ENCODE peak calls at places on chromosomes 1 and 21, in ten cellular contexts. D is DND-41, A is coronary artery, L is fibroblast of mammary gland, J is stomach, G is astrocyte of the cerebellum, C is adrenal gland, K is heart left ventricle, S is OCI-LY7, Z is lower lobe of right lung. X is an unnamed sample.

GRCh38 chr1:223714849-223715709 is 2.7 kb downstream of the CAPN2 start:
- DNase-seq in D (no peak), A (no peak), L (peak), J (no peak), G (no peak), C (peak), K (no peak), S (no peak), Z (peak), X (no peak)

GRCh38 chr1:64293820-64294219 is 90.4 kb downstream of the UBE2U start:
- DNase-seq in D (no peak), A (no peak), L (no peak), J (no peak), G (no peak), C (no peak), K (no peak), S (no peak), Z (no peak), X (no peak)

GRCh38 chr21:31038376-31038775 is at the start of gene KRTAP19-8:
- DNase-seq in D (no peak), A (no peak), L (no peak), J (no peak), G (no peak), C (no peak), K (no peak), S (no peak), Z (no peak), X (no peak)

GRCh38 chr1:89987170-89987819 is 7.6 kb upstream of the ZNF326 start:
- DNase-seq in D (peak), A (no peak), L (peak), J (peak), G (peak), C (peak), K (no peak), S (peak), Z (no peak), X (no peak)

GRCh38 chr1:64107041-64107440 is 96.4 kb upstream of the UBE2U start:
- DNase-seq in D (no peak), A (no peak), L (no peak), J (no peak), G (no peak), C (no peak), K (no peak), S (no peak), Z (no peak), X (no peak)

GRCh38 chr21:42207426-42207825 is 11.5 kb upstream of the ABCG1 start:
- DNase-seq in D (no peak), A (peak), L (no peak), J (peak), G (no peak), C (peak), K (no peak), S (no peak), Z (no peak), X (no peak)

GRCh38 chr1:84145051-84145450 is 980 bp downstream of the PRKACB start:
- DNase-seq in D (peak), A (no peak), L (no peak), J (no peak), G (no peak), C (no peak), K (no peak), S (peak), Z (no peak), X (no peak)

GRCh38 chr1:3505161-3505560 is 50.7 kb downstream of the ARHGEF16 start:
- DNase-seq in D (no peak), A (no peak), L (no peak), J (no peak), G (no peak), C (no peak), K (no peak), S (no peak), Z (no peak), X (no peak)

GRCh38 chr1:42873670-42874069 is 27.3 kb downstream of the ZNF691 start:
- DNase-seq in D (no peak), A (no peak), L (no peak), J (no peak), G (no peak), C (no peak), K (no peak), S (no peak), Z (no peak), X (no peak)

GRCh38 chr1:116352349-116352813 is 20.7 kb upstream of the ATP1A1 start:
- DNase-seq in D (no peak), A (no peak), L (no peak), J (no peak), G (no peak), C (no peak), K (no peak), S (no peak), Z (no peak), X (no peak)

GRCh38 chr1:2585318-2586092 is 1.1 kb upstream of the PRXL2B start:
- DNase-seq in D (peak), A (no peak), L (peak), J (peak), G (no peak), C (peak), K (peak), S (peak), Z (peak), X (peak)

GRCh38 chr21:45975017-45975595 is 6.5 kb upstream of the COL6A1 start:
- DNase-seq in D (no peak), A (peak), L (peak), J (peak), G (no peak), C (no peak), K (peak), S (no peak), Z (peak), X (no peak)

GRCh38 chr1:202952818-202953217 is 5.3 kb downstream of the ADIPOR1 start:
- DNase-seq in D (no peak), A (no peak), L (peak), J (no peak), G (peak), C (peak), K (peak), S (no peak), Z (peak), X (no peak)

GRCh38 chr1:101174722-101175121 is 62.1 kb upstream of the S1PR1 start:
- DNase-seq in D (no peak), A (no peak), L (peak), J (no peak), G (peak), C (no peak), K (no peak), S (no peak), Z (no peak), X (no peak)

DNA sequence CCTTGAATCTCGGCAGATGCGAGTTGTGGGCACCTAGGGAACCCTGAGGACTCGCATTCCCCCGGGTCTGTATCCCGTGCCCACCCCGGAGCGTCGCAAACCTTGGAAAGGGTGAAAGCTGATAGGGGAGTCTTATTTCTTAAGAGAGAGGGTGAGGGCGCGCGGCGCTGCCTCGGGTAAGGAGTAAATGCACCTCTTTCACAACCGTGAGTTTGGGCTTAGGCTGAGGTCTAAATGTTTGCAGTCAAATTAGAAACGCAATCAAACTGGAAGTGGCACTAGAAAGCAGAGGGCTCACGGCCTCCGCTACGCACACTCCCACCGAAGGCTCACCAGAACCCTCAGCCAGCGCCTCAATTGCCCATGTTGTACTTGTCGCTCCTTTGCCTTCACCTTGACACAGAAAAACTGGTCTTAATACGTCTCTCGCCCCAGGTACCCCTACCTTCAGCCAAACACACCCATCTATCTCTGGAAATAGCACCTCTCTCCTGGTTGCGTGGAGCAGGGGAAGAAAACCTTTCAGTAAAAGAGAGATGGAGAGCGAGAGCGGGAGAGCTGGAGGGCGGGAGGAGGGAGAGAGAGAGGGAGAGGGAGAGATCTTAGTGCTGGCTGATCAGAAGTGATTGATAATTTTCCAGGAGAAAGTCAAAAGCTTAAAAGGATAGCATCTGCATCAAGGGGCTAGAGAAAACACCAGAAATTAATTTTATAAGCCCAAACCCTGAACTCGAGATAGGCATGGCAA is 1.7 kb upstream of the HLX start:
- DNase-seq in D (no peak), A (no peak), L (no peak), J (no peak), G (no peak), C (no peak), K (peak), S (no peak), Z (no peak), X (no peak)
- H3K4me3 ChIP-seq in D (no peak), A (peak), L (no peak), J (peak), G (peak), C (no peak), K (peak), S (no peak), Z (peak), X (no peak)

GRCh38 chr1:160494620-160495019 is 28.4 kb downstream of the SLAMF6 start:
- DNase-seq in D (no peak), A (no peak), L (no peak), J (peak), G (no peak), C (no peak), K (no peak), S (peak), Z (no peak), X (no peak)
- TF ChIP-seq CTCF in D (peak), A (no peak), L (no peak), J (no peak), G (peak), C (no peak), K (no peak), S (peak), Z (no peak), X (peak)

GRCh38 chr1:9416918-9417500 is 122.3 kb upstream of the SLC25A33 start:
- DNase-seq in D (no peak), A (no peak), L (no peak), J (no peak), G (no peak), C (no peak), K (no peak), S (no peak), Z (no peak), X (no peak)
- H3K4me3 ChIP-seq in D (no peak), A (no peak), L (no peak), J (no peak), G (no peak), C (no peak), K (no peak), S (peak), Z (no peak), X (peak)

GRCh38 chr1:29895201-29895600 is 658.9 kb downstream of the PTPRU start:
- DNase-seq in D (no peak), A (peak), L (no peak), J (no peak), G (no peak), C (no peak), K (no peak), S (no peak), Z (no peak), X (no peak)

GRCh38 chr1:29896300-29896699 is 660.0 kb downstream of the PTPRU start:
- DNase-seq in D (no peak), A (peak), L (no peak), J (no peak), G (no peak), C (no peak), K (no peak), S (no peak), Z (no peak), X (no peak)

GRCh38 chr1:29900086-29900485 is 663.8 kb downstream of the PTPRU start:
- DNase-seq in D (no peak), A (no peak), L (no peak), J (no peak), G (no peak), C (no peak), K (no peak), S (no peak), Z (no peak), X (no peak)

GRCh38 chr1:29894311-29894710 is 658.0 kb downstream of the PTPRU start:
- DNase-seq in D (no peak), A (peak), L (no peak), J (no peak), G (no peak), C (peak), K (no peak), S (no peak), Z (no peak), X (no peak)

GRCh38 chr1:29896791-29897725 is 660.7 kb downstream of the PTPRU start:
- DNase-seq in D (no peak), A (peak), L (no peak), J (no peak), G (no peak), C (no peak), K (no peak), S (no peak), Z (no peak), X (no peak)
- TF ChIP-seq CTCF in D (no peak), A (no peak), L (no peak), J (no peak), G (no peak), C (no peak), K (no peak), S (no peak), Z (no peak), X (no peak)

DNA sequence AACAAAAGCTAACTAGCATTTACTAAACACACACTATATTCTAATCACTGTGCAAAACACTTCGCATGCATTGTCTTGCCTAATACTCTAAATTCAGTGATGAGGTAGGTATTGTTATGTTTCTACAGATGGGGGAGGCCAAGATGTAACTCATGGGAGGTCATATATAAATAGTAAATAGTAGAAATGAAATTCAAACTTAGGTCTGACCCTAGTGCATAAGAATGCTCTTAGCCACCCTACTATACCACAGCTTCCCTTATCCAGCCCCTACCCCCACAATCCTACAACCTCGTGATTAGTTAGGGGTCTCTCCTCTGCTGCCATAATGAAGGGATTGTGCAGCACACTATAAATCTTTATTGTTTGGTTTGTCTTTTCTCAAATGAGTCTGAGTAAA is 3.3 kb downstream of the PFDN2 start:
- DNase-seq in D (no peak), A (no peak), L (no peak), J (no peak), G (no peak), C (no peak), K (no peak), S (no peak), Z (no peak), X (no peak)
- H3K4me3 ChIP-seq in D (no peak), A (no peak), L (no peak), J (no peak), G (no peak), C (no peak), K (no peak), S (no peak), Z (no peak), X (no peak)

GRCh38 chr21:33377221-33377620 is 26.0 kb upstream of the IFNGR2 start:
- DNase-seq in D (no peak), A (no peak), L (no peak), J (no peak), G (no peak), C (no peak), K (no peak), S (no peak), Z (no peak), X (no peak)

GRCh38 chr21:33372582-33372981 is 30.6 kb upstream of the IFNGR2 start:
- DNase-seq in D (no peak), A (no peak), L (no peak), J (no peak), G (no peak), C (peak), K (no peak), S (no peak), Z (no peak), X (no peak)

GRCh38 chr21:33374874-33375644 is 28.2 kb upstream of the IFNGR2 start:
- DNase-seq in D (no peak), A (no peak), L (no peak), J (no peak), G (no peak), C (no peak), K (no peak), S (peak), Z (no peak), X (no peak)

GRCh38 chr21:33373451-33373850 is 29.8 kb upstream of the IFNGR2 start:
- DNase-seq in D (no peak), A (no peak), L (no peak), J (no peak), G (no peak), C (peak), K (no peak), S (no peak), Z (no peak), X (no peak)

DNA sequence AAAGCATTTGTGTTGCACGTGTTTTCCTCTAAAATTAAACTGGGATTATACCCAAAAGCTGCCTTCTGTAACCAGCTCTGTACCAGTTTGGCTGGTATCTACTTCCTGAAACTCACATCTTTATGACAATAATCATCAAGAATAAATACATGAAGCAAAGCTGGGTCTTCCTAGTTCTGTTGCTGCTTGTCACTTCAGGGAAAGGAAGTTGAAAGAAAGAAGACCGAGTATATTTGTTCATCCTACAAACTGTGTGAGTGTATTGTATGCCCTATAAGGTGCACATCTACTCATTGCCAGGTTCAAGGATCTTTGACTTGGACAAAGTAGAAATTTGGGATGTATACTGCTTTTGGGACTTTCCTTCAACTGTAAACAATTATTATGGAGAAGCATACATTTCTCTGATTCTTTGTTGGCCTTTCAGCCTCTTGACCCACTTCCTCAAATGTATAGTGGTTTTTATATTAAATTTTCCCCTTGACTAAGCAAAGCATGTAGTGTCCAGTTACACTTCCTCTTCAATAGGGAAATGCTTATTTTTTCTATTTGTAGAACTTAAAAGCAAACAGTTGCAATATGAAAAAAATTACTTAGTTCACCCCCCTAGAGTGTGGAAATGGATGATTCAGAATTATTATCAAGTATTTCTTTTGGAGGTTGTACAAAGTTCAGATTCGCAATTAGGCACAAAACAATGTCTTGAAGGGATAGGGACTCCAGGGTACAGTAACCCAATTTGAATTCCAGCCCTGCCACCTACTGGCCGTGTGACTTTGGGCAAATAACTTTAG is 28.9 kb upstream of the IFNGR2 start:
- DNase-seq in D (peak), A (no peak), L (peak), J (peak), G (peak), C (peak), K (no peak), S (peak), Z (no peak), X (no peak)
- TF ChIP-seq CTCF in D (peak), A (no peak), L (peak), J (no peak), G (peak), C (peak), K (peak), S (peak), Z (peak), X (peak)

DNA sequence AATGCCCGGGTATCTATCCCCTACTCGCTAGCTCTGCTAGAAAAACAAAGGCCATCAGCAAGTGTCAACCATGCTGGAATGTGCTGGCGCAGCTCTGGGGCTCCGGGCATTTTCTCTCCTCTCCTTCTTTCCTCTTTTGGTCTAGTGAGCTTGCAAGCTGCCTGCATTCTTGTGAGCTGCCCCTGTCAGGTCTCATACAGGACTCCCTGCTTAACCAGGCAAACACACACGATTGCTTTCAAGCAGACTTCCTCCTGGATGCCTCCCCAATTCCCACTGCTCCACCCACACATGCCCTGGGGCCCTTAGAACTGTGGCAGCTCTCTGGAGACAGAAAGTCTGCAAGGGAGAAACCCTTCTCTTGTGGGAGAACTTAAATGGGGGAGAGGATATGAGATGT is 35.7 kb upstream of the SUCO start:
- DNase-seq in D (no peak), A (no peak), L (no peak), J (no peak), G (peak), C (no peak), K (no peak), S (no peak), Z (peak), X (no peak)
- H3K4me3 ChIP-seq in D (no peak), A (no peak), L (no peak), J (no peak), G (no peak), C (no peak), K (no peak), S (no peak), Z (no peak), X (no peak)